ENCODE peak calls at places on chromosomes 4 and X, in seven cellular contexts. V is lung, D is pancreas, O is tibial nerve, G is transverse colon, A is lower lobe of right lung, M is GM23338. P is an unnamed sample. For H3K4me1, the result is how much of the 10 kb centered on the place peaks cover.

GRCh38 chr4:154354883-154355282 is 136.7 kb downstream of the DCHS2 start:
- DNase-seq in V (no peak), D (no peak), O (no peak), G (no peak), A (no peak), M (no peak), P (no peak)

GRCh38 chr4:60216752-60217151 is 983.4 kb upstream of the ADGRL3 start:
- DNase-seq in V (no peak), D (no peak), O (no peak), G (no peak), A (no peak), M (no peak), P (peak)

GRCh38 chr4:159899596-159899995 is 796.7 kb downstream of the RAPGEF2 start:
- DNase-seq in V (no peak), D (no peak), O (no peak), G (no peak), A (no peak), M (peak), P (no peak)

GRCh38 chr4:186144596-186145569 is 40.4 kb downstream of the FAM149A start:
- DNase-seq in V (no peak), D (peak), O (no peak), G (peak), A (peak), M (peak), P (no peak)

GRCh38 chrX:144732588-144732987 is 514.7 kb upstream of the SPANXN1 start:
- DNase-seq in V (no peak), D (no peak), O (no peak), G (no peak), A (no peak), M (no peak), P (no peak)

GRCh38 chrX:68671221-68671620 is 23.8 kb downstream of the STARD8 start:
- DNase-seq in V (no peak), D (no peak), O (no peak), G (no peak), A (no peak), M (no peak), P (no peak)

GRCh38 chr4:136643416-136643815 is 888.9 kb downstream of the PCDH18 start:
- DNase-seq in V (no peak), D (no peak), O (no peak), G (no peak), A (no peak), M (no peak), P (peak)

GRCh38 chrX:131068945-131069719 is 11.0 kb downstream of the ARHGAP36 start:
- DNase-seq in V (no peak), D (peak), O (no peak), G (no peak), A (no peak), M (peak), P (no peak)

GRCh38 chr4:14249226-14249625 is 621.7 kb upstream of the BOD1L1 start:
- DNase-seq in V (no peak), D (no peak), O (no peak), G (no peak), A (no peak), M (no peak), P (no peak)

GRCh38 chrX:68508799-68509198 is 9.9 kb downstream of the YIPF6 start:
- DNase-seq in V (no peak), D (no peak), O (no peak), G (no peak), A (no peak), M (peak), P (no peak)

GRCh38 chr4:38957239-38957815 is 74.9 kb downstream of the TMEM156 start:
- DNase-seq in V (no peak), D (no peak), O (no peak), G (no peak), A (no peak), M (no peak), P (no peak)

GRCh38 chr4:83252782-83253405 is 31.7 kb downstream of the COQ2 start:
- DNase-seq in V (peak), D (no peak), O (no peak), G (peak), A (peak), M (peak), P (no peak)

GRCh38 chrX:112837531-112837930 is 3.1 kb downstream of the AMOT start:
- DNase-seq in V (no peak), D (no peak), O (no peak), G (no peak), A (no peak), M (no peak), P (no peak)

GRCh38 chr4:22129454-22130075 is 181.0 kb upstream of the KCNIP4 start:
- DNase-seq in V (no peak), D (no peak), O (no peak), G (peak), A (no peak), M (peak), P (peak)

GRCh38 chr4:186805020-186805820 is 81.6 kb upstream of the FAT1 start:
- DNase-seq in V (no peak), D (no peak), O (no peak), G (no peak), A (no peak), M (no peak), P (no peak)

GRCh38 chr4:8047837-8048678 is 108.4 kb upstream of the AFAP1 start:
- DNase-seq in V (no peak), D (peak), O (no peak), G (no peak), A (no peak), M (peak), P (no peak)

GRCh38 chr4:8046925-8047541 is 107.4 kb upstream of the AFAP1 start:
- DNase-seq in V (no peak), D (no peak), O (no peak), G (no peak), A (no peak), M (no peak), P (no peak)

GRCh38 chr4:8044244-8044643 is 104.6 kb upstream of the AFAP1 start:
- DNase-seq in V (no peak), D (no peak), O (no peak), G (no peak), A (no peak), M (no peak), P (no peak)

GRCh38 chr4:8044699-8045098 is 105.0 kb upstream of the AFAP1 start:
- DNase-seq in V (no peak), D (no peak), O (no peak), G (peak), A (no peak), M (no peak), P (no peak)

DNA sequence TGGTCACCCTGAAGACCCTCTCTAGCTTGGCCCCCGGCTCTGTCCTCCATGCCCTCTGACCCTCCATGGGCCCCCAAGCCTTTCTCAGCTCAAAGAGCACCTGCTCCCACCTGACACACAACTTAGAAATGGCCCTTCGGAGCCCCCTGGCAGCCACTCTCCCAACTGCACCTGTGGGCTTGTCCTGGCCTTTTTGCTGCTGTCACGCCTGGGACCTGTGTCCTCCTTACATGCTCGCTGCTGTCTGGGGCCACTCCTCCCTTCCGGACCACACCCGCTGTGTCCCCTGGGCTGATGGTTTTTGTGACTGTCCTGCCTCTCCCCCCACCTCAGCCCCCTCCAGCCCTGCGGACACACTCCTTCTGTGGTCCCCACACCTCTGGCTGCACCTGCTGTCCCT is 106.2 kb upstream of the AFAP1 start:
- DNase-seq in V (no peak), D (no peak), O (no peak), G (peak), A (no peak), M (peak), P (no peak)
- H3K4me1 ChIP-seq in V (under half), D (under half), O (under half), G (under half), A (under half), M (under half), P (under half)

DNA sequence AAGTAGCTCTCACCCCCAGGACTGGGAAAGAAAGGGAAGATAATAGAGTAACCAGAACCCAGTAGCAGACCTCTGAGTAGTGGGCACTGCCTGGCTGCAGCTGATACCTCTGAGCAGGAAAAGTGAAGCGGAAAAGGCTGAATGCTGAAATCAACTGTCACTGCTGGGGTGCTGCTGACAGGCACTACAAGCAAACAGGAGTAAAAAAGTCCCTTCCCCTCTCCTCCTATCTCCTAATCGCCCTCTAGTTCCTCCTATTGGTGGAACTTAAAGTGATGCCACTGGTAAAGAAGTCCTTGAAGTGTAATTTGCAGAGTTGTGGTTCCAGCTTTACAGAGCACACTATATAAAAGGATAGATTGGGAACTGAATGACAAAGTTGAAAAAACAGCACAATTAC is 32.8 kb upstream of the GLRB start:
- DNase-seq in V (no peak), D (no peak), O (no peak), G (no peak), A (no peak), M (peak), P (no peak)
- TF ChIP-seq CTCF in V (no peak), D (no peak), O (no peak), G (no peak), A (no peak), M (peak), P (peak)

GRCh38 chr4:150250998-150251651 is 172.9 kb downstream of the DCLK2 start:
- DNase-seq in V (no peak), D (peak), O (no peak), G (no peak), A (no peak), M (no peak), P (no peak)

GRCh38 chr4:150252306-150252705 is 174.1 kb downstream of the DCLK2 start:
- DNase-seq in V (no peak), D (no peak), O (no peak), G (no peak), A (no peak), M (no peak), P (no peak)

GRCh38 chr4:150250293-150250997 is 172.2 kb downstream of the DCLK2 start:
- DNase-seq in V (no peak), D (no peak), O (no peak), G (no peak), A (no peak), M (no peak), P (no peak)

GRCh38 chr4:150252741-150253140 is 174.5 kb downstream of the DCLK2 start:
- DNase-seq in V (no peak), D (no peak), O (no peak), G (no peak), A (no peak), M (no peak), P (no peak)

DNA sequence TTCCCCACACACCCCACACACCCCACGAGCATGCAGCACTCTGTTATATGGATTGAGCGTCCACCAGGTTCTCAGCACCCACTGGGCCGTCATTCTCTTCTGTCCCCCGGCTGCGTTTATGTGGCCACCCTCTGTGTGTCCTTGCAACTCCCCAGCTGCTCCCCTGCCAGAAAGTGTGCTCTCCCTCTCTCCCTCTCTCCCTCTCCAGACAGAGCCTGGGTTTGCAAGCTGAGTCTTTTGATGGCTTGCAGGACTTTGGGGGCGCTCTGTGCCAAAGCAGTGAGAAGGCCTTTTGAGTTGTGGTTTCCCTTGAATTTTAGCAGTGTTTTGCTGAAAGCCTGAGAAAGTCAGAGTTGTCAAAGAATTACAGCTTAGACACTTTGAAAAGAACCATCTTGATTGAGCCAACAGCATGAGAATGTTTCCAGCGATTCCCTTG is 173.5 kb downstream of the DCLK2 start:
- DNase-seq in V (no peak), D (no peak), O (no peak), G (no peak), A (no peak), M (peak), P (no peak)
- H3K4me1 ChIP-seq in V (under half), D (under half), O (under half), G (under half), A (under half), M (under half), P (under half)

GRCh38 chr4:5865896-5866599 is 26.8 kb downstream of the CRMP1 start:
- DNase-seq in V (no peak), D (no peak), O (no peak), G (no peak), A (no peak), M (no peak), P (no peak)
- TF ChIP-seq CTCF in V (no peak), D (no peak), O (no peak), G (no peak), A (no peak), M (no peak), P (no peak)

GRCh38 chrX:42524374-42524773 is 253.6 kb downstream of the PPP1R2C start:
- DNase-seq in V (no peak), D (no peak), O (no peak), G (no peak), A (no peak), M (no peak), P (peak)
- H3K4me1 ChIP-seq in V (under half), D (under half), O (under half), G (under half), A (under half), M (under half), P (under half)

DNA sequence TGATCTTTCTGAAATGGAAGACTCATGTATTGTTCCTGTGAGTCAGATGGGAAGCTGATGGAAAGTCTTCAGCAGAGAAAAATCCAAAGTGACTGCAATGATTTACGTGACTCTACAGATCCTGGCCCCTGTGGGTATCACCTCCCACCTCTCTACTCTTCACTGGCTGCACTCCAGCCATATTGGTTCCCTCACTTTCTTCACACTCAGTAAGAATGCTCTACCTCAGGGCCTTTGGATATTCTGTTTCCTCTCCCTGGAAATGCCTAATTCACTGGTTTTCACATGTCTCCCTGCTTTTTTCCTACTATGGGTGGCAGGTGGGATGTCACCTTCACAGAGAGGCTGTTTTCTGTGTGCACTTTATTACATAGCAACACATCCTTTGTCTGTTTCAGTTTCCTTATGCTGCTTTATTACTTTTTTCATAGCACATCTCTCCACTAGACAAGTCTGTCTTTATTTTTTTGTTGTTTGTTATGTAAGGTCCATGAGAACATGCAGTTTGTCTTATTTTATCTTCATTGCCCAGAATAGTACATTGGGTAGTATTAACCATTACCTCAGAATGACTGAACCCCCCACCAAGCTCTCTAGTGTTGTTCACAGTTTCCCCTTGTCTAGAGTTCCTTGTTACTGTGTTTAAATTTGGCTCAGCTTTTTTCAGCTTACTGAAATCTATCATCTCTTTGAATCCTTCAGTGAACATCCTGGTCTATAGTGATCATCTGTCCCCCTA is 57.6 kb upstream of the CLNK start:
- DNase-seq in V (no peak), D (no peak), O (no peak), G (no peak), A (no peak), M (no peak), P (no peak)
- TF ChIP-seq CTCF in V (no peak), D (no peak), O (no peak), G (no peak), A (no peak), M (no peak), P (no peak)

P was measured in foreskin keratinocyte.